ENCODE peak calls at places on chromosomes 16 and 17, in eight cellular contexts. R is prostate gland; V is adrenal gland; A is Caco-2; X is breast epithelium; N is CD8-positive, alpha-beta memory T cell; I is PC-9; M is pancreas. E is an unnamed sample. For H3K36me3, the result is how much of the 10 kb centered on the place peaks cover.

GRCh38 chr17:77530591-77530990 is 389.8 kb downstream of the SEC14L1 start:
- DNase-seq in X (no peak), R (no peak), M (no peak), V (no peak), N (no peak), A (no peak), I (no peak), E (no peak)

GRCh38 chr17:4806770-4807533 is at the start of gene PLD2:
- DNase-seq in A (peak), M (peak), N (peak), R (peak), V (peak), I (peak), X (peak), E (peak)

GRCh38 chr16:27879601-27880247 is 183.8 kb downstream of the GSG1L start:
- DNase-seq in M (no peak), A (no peak), N (no peak), V (peak), R (no peak), I (no peak), X (no peak), E (no peak)

GRCh38 chr17:40340880-40341807 is 23.4 kb downstream of the GJD3 start:
- DNase-seq in V (peak), X (peak), M (peak), N (peak), R (peak), I (peak), A (peak), E (peak)

GRCh38 chr17:72984145-72984924 is 108.2 kb downstream of the SLC39A11 start:
- DNase-seq in N (no peak), R (no peak), I (peak), X (no peak), A (no peak), M (no peak), V (no peak), E (no peak)

GRCh38 chr17:6549384-6550036 is 6.8 kb downstream of the PITPNM3 start:
- DNase-seq in X (no peak), N (no peak), V (no peak), R (no peak), I (no peak), A (no peak), M (peak), E (no peak)

GRCh38 chr17:39996789-39997188 is 16.2 kb downstream of the PSMD3 start:
- DNase-seq in I (no peak), V (peak), A (no peak), X (no peak), N (no peak), R (no peak), M (no peak), E (no peak)

GRCh38 chr16:27378871-27379580 is 22.9 kb upstream of the IL21R start:
- DNase-seq in R (no peak), V (no peak), I (no peak), M (no peak), X (no peak), N (no peak), A (no peak), E (no peak)

GRCh38 chr17:80421381-80422090 is 6.6 kb downstream of the ENDOV start:
- DNase-seq in V (no peak), R (no peak), X (no peak), M (peak), N (no peak), A (no peak), I (no peak), E (no peak)

GRCh38 chr17:52147431-52147830 is 11.1 kb downstream of the CA10 start:
- DNase-seq in A (no peak), X (no peak), I (no peak), R (no peak), V (no peak), M (no peak), N (no peak), E (no peak)

GRCh38 chr16:67758006-67758405 is 38.9 kb upstream of the GFOD2 start:
- DNase-seq in R (no peak), I (no peak), V (no peak), A (no peak), N (no peak), X (no peak), M (no peak), E (no peak)

GRCh38 chr16:72834499-72834898 is 213.4 kb downstream of the ZFHX3 start:
- DNase-seq in I (no peak), R (no peak), M (no peak), X (no peak), A (no peak), N (no peak), V (no peak), E (no peak)

GRCh38 chr16:73265124-73265838 is 217.4 kb upstream of the ZFHX3 start:
- DNase-seq in X (no peak), I (no peak), N (no peak), V (no peak), A (no peak), M (no peak), R (no peak), E (no peak)

GRCh38 chr17:33115957-33116680 is 124.5 kb downstream of the SPACA3 start:
- DNase-seq in N (no peak), V (no peak), A (no peak), I (no peak), M (no peak), R (no peak), X (no peak), E (no peak)

GRCh38 chr16:1610841-1611653 is 825 bp downstream of the IFT140 start:
- DNase-seq in V (peak), R (no peak), N (no peak), X (peak), M (no peak), A (peak), I (peak), E (peak)

GRCh38 chr17:50905460-50905803 is 39.3 kb upstream of the TOB1 start:
- DNase-seq in M (peak), R (no peak), I (peak), A (peak), V (no peak), X (no peak), N (no peak), E (no peak)

GRCh38 chr16:85195271-85195647 is 83.0 kb upstream of the CIBAR2 start:
- DNase-seq in M (peak), R (no peak), I (no peak), N (no peak), X (no peak), V (no peak), A (no peak), E (no peak)

GRCh38 chr16:50430076-50430475 is 61.3 kb upstream of the BRD7 start:
- DNase-seq in N (no peak), M (no peak), I (no peak), V (no peak), A (no peak), X (no peak), R (no peak), E (no peak)

GRCh38 chr17:81603846-81604610 is 32.9 kb downstream of the NPLOC4 start:
- DNase-seq in N (no peak), V (no peak), A (peak), I (no peak), M (peak), X (no peak), R (no peak), E (no peak)
- H3K36me3 ChIP-seq in N (half or more), V (under half), A (under half), I (under half), M (under half), X (under half), R (under half), E (under half)

GRCh38 chr16:70761656-70762055 is 39.3 kb downstream of the VAC14 start:
- DNase-seq in N (no peak), A (no peak), X (no peak), R (no peak), V (no peak), M (peak), I (no peak), E (no peak)

GRCh38 chr16:70765491-70765890 is 35.5 kb downstream of the VAC14 start:
- DNase-seq in V (no peak), N (no peak), I (no peak), R (no peak), M (peak), A (no peak), X (no peak), E (no peak)

GRCh38 chr16:70767377-70768204 is 33.4 kb downstream of the VAC14 start:
- DNase-seq in I (peak), A (no peak), X (no peak), M (no peak), V (no peak), R (no peak), N (no peak), E (no peak)

GRCh38 chr16:70766176-70766575 is 34.8 kb downstream of the VAC14 start:
- DNase-seq in N (no peak), V (no peak), I (no peak), M (peak), R (no peak), A (no peak), X (no peak), E (no peak)

DNA sequence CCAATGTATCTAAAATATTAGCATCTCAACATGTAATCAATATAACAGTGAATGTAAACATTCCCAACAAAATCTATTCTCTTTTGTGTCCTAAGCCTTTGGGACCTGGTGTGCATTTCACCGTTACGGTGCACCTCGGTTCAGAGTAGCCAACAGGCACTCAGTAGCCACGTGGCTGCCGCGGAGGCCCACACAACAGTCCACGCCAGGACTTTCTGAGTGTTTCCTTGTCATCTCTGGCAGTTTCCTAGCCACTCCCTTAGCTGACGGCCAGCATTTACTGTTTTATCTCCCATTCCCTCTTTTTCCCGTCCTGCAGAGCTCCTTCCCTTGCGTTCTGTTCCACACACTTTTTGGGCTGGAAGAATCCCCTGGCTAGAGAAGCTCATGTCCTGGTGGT is 36.3 kb downstream of the VAC14 start:
- DNase-seq in R (no peak), X (no peak), M (no peak), V (no peak), A (no peak), I (no peak), N (no peak), E (no peak)
- H3K36me3 ChIP-seq in R (under half), X (under half), M (under half), V (under half), A (under half), I (under half), N (under half), E (under half)

GRCh38 chr16:88809676-88810165 is 2.0 kb downstream of the APRT start:
- DNase-seq in M (peak), R (no peak), A (no peak), V (no peak), N (no peak), I (peak), X (no peak), E (no peak)
- H3K36me3 ChIP-seq in M (under half), R (under half), A (under half), V (under half), N (under half), I (under half), X (under half), E (under half)

GRCh38 chr16:75576384-75576811 is 10.2 kb downstream of the GABARAPL2 start:
- DNase-seq in V (no peak), N (no peak), M (no peak), I (no peak), R (no peak), A (no peak), X (no peak), E (no peak)

GRCh38 chr16:75572859-75573542 is 6.8 kb downstream of the GABARAPL2 start:
- DNase-seq in X (no peak), I (no peak), R (no peak), V (no peak), N (no peak), M (no peak), A (no peak), E (no peak)

GRCh38 chr16:75578725-75579124 is 12.5 kb downstream of the GABARAPL2 start:
- DNase-seq in A (no peak), I (no peak), R (no peak), X (no peak), V (no peak), N (no peak), M (no peak), E (no peak)

GRCh38 chr16:75578212-75578611 is 12.0 kb downstream of the GABARAPL2 start:
- DNase-seq in X (no peak), I (no peak), M (no peak), A (no peak), V (no peak), R (no peak), N (no peak), E (no peak)

GRCh38 chr16:75575976-75576375 is 9.8 kb downstream of the GABARAPL2 start:
- DNase-seq in N (no peak), M (no peak), A (no peak), X (no peak), I (no peak), R (no peak), V (no peak), E (no peak)
- H3K36me3 ChIP-seq in N (half or more), M (under half), A (under half), X (under half), I (under half), R (under half), V (under half), E (under half)

DNA sequence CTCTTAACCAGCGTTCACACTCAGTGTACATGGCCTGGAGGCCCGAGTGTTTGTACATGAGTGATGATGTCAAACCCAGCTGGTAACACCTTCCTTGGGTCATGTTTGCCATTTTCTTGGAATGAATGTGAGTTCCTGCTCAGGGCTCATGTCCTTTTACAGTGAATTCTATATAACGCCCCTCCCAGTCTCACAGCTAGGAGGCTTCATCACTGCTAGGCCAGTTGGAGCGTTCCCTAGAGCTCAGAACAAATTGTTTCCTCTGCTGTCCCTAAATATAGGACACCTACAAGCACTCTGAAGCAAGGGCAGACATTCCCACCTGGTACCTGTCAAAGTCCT is 5.5 kb downstream of the TIMM22 start:
- DNase-seq in I (no peak), R (no peak), A (no peak), M (no peak), N (no peak), X (no peak), V (no peak), E (no peak)
- H3K36me3 ChIP-seq in I (under half), R (under half), A (under half), M (under half), N (under half), X (under half), V (under half), E (under half)

GRCh38 chr16:56336711-56337110 is 88.6 kb downstream of the AMFR start:
- DNase-seq in M (peak), X (no peak), I (no peak), V (no peak), N (no peak), R (no peak), A (no peak), E (no peak)

GRCh38 chr16:56338566-56339318 is 86.6 kb downstream of the AMFR start:
- DNase-seq in A (no peak), V (no peak), N (no peak), M (peak), R (no peak), I (no peak), X (no peak), E (no peak)

GRCh38 chr16:56336071-56336688 is 89.2 kb downstream of the AMFR start:
- DNase-seq in A (no peak), M (peak), I (no peak), R (no peak), X (no peak), N (no peak), V (no peak), E (no peak)

GRCh38 chr16:56337131-56337857 is 88.1 kb downstream of the AMFR start:
- DNase-seq in X (no peak), I (no peak), M (peak), R (no peak), N (no peak), A (no peak), V (no peak), E (no peak)

DNA sequence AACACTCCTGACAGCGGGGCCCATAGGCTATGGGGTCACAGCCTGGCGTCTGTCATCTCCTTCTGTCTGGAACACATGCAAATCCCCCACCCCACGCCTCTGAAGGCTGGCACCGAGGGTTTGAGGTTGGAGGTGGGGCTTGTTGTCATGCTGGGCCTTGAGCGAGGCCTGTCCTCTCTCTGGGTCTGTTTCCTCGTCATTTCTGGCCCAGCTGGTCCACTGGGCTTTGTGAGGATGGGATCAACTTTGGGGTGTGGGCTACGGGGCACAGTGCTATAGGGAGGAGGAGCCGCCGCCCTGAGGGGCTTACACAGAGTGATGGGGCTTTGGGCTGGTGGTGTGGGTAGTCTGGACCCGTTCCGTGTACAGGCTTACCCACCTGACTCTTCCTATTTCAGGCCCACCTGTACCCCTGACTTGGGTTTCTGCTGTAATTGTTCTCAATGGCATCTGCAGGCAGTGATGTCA is 87.5 kb downstream of the AMFR start:
- DNase-seq in M (peak), N (no peak), I (no peak), V (no peak), X (no peak), A (no peak), R (no peak), E (no peak)
- H3K36me3 ChIP-seq in M (under half), N (under half), I (under half), V (under half), X (under half), A (under half), R (under half), E (under half)